ENCODE peak calls at places on chromosome 7, in seven cellular contexts. W is LoVo; B is AG20443; N is mucosa of gallbladder; C is ELF-1; D is stimulated activated CD4-positive, alpha-beta T cell treated with anti-CD3 and anti-CD28 coated beads, TNF-alpha, amount 100 ng/mL, for 1 hour; R is HFFc6. T is an unnamed sample.

GRCh38 chr7:152910545-152911013 is 151.0 kb downstream of the ACTR3B start:
- DNase-seq in C (no peak), W (no peak), R (no peak), D (no peak), N (no peak), B (no peak), T (no peak)

GRCh38 chr7:99562832-99563231 is 4.4 kb downstream of the ZNF655 start:
- DNase-seq in C (peak; percentile 59), N (no peak), W (peak; percentile 99), R (peak; percentile 98), D (no peak), B (peak; percentile 94), T (peak; percentile 39)

GRCh38 chr7:113161050-113161449 is 42.7 kb upstream of the SMIM30 start:
- DNase-seq in B (no peak), R (no peak), W (no peak), N (no peak), D (no peak), C (no peak), T (no peak)

GRCh38 chr7:36473454-36474282 is 84.0 kb downstream of the ANLN start:
- DNase-seq in D (no peak), B (peak; percentile 33), N (peak; percentile 22), C (peak; percentile 72), W (peak; percentile 51), R (no peak), T (no peak)

GRCh38 chr7:131067220-131067619 is 260.5 kb upstream of the MKLN1 start:
- DNase-seq in W (no peak), N (no peak), B (no peak), C (no peak), R (no peak), D (no peak), T (no peak)

GRCh38 chr7:108086962-108087361 is 43.2 kb downstream of the LAMB4 start:
- DNase-seq in W (no peak), D (no peak), B (no peak), C (no peak), R (no peak), N (no peak), T (no peak)

GRCh38 chr7:43791-44540 is 148.4 kb upstream of the FAM20C start:
- DNase-seq in C (no peak), B (no peak), N (no peak), D (no peak), R (no peak), W (no peak), T (no peak)

GRCh38 chr7:111429781-111430180 is 132.5 kb downstream of the IMMP2L start:
- DNase-seq in D (no peak), N (no peak), W (no peak), C (no peak), B (no peak), R (peak; percentile 46), T (no peak)

GRCh38 chr7:66737667-66738066 is 2.9 kb upstream of the RABGEF1 start:
- DNase-seq in W (no peak), R (no peak), B (no peak), N (no peak), D (no peak), C (no peak), T (no peak)

GRCh38 chr7:145893925-145894535 is 222.6 kb upstream of the CNTNAP2 start:
- DNase-seq in D (no peak), W (no peak), B (no peak), R (no peak), N (no peak), C (no peak), T (no peak)

GRCh38 chr7:12690041-12690878 is 2.8 kb downstream of the ARL4A start:
- DNase-seq in C (no peak), B (no peak), D (no peak), R (no peak), N (no peak), W (no peak), T (no peak)

GRCh38 chr7:2958416-2959342 is 85.0 kb downstream of the CARD11 start:
- DNase-seq in R (no peak), B (no peak), D (no peak), C (no peak), W (no peak), N (no peak), T (no peak)

GRCh38 chr7:138727336-138728099 is 26.4 kb upstream of the SVOPL start:
- DNase-seq in W (no peak), D (no peak), C (no peak), B (no peak), N (no peak), R (no peak), T (no peak)

GRCh38 chr7:54907981-54908380 is 110.8 kb upstream of the EGFR start:
- DNase-seq in B (no peak), R (no peak), N (no peak), D (no peak), C (no peak), W (no peak), T (no peak)

GRCh38 chr7:142463401-142463850 is 205.6 kb upstream of the PRSS58 start:
- DNase-seq in N (no peak), C (no peak), R (no peak), W (no peak), D (no peak), B (no peak), T (no peak)

GRCh38 chr7:77991656-77992055 is 193.1 kb downstream of the PHTF2 start:
- DNase-seq in D (no peak), R (no peak), B (no peak), C (no peak), N (no peak), W (no peak), T (no peak)

GRCh38 chr7:157925383-157925875 is 588.6 kb downstream of the DNAJB6 start:
- DNase-seq in B (no peak), R (no peak), D (no peak), N (no peak), W (no peak), C (no peak), T (no peak)

GRCh38 chr7:29239638-29240037 is 45.1 kb downstream of the CHN2 start:
- DNase-seq in C (peak; percentile 35), R (no peak), N (no peak), B (no peak), D (no peak), W (no peak), T (no peak)

GRCh38 chr7:79612027-79612426 is 158.6 kb upstream of the MAGI2 start:
- DNase-seq in C (no peak), R (no peak), N (no peak), D (no peak), B (no peak), W (no peak), T (no peak)

GRCh38 chr7:100406767-100407166 is 21.7 kb downstream of the ZCWPW1 start:
- DNase-seq in N (no peak), R (peak; percentile 52), C (no peak), B (peak; percentile 59), W (no peak), D (no peak), T (no peak)

GRCh38 chr7:142375710-142376313 is 118.0 kb upstream of the PRSS58 start:
- DNase-seq in N (peak; percentile 53), R (peak; percentile 22), D (no peak), B (no peak), C (peak; percentile 92), W (peak; percentile 58), T (no peak)

GRCh38 chr7:2870471-2870941 is 26.4 kb upstream of the GNA12 start:
- DNase-seq in W (no peak), C (peak; percentile 59), D (no peak), R (no peak), N (peak; percentile 64), B (peak; percentile 73), T (peak; percentile 61)

GRCh38 chr7:125088555-125088954 is 158.9 kb upstream of the POT1 start:
- DNase-seq in C (no peak), W (no peak), R (no peak), N (no peak), B (no peak), D (no peak), T (no peak)

GRCh38 chr7:41688012-41688625 is 14.8 kb downstream of the INHBA start:
- DNase-seq in B (no peak), R (no peak), D (no peak), N (no peak), W (no peak), C (no peak), T (no peak)

GRCh38 chr7:117435475-117436043 is 8.3 kb upstream of the ASZ1 start:
- DNase-seq in C (no peak), N (peak; percentile 38), B (no peak), R (no peak), W (no peak), D (no peak), T (no peak)

GRCh38 chr7:36415104-36415503 is 25.4 kb downstream of the ANLN start:
- DNase-seq in N (no peak), W (no peak), C (no peak), R (no peak), D (no peak), B (no peak), T (no peak)

GRCh38 chr7:6107924-6108323 is 76.7 kb downstream of the ANKRD61 start:
- DNase-seq in W (no peak), N (no peak), R (no peak), D (no peak), C (no peak), B (no peak), T (no peak)

GRCh38 chr7:2947381-2947780 is 96.3 kb downstream of the CARD11 start:
- DNase-seq in C (no peak), D (no peak), R (no peak), W (no peak), B (no peak), N (no peak), T (no peak)

GRCh38 chr7:73520673-73521635 is 1.1 kb downstream of the BAZ1B start:
- DNase-seq in R (peak; percentile 10), B (peak; percentile 21), C (peak; percentile 58), N (no peak), W (no peak), D (no peak), T (no peak)

GRCh38 chr7:104275900-104276299 is 52.5 kb upstream of the LHFPL3 start:
- DNase-seq in W (no peak), N (no peak), B (no peak), C (no peak), R (no peak), D (no peak), T (no peak)

GRCh38 chr7:149854611-149855367 is 16.6 kb downstream of the ZNF862 start:
- DNase-seq in W (peak; percentile 50), N (peak; percentile 71), D (no peak), B (peak; percentile 49), R (peak; percentile 47), C (peak; percentile 87), T (peak; percentile 63)